ENCODE peak calls at places on chromosomes 3 and 15, in ten cellular contexts. L, P, T, G, B, I, F, N, M and S are unnamed samples.

GRCh38 chr15:69303337-69304175 is 4.8 kb downstream of the PAQR5 start:
- DNase-seq in I (no peak), G (no peak), B (no peak), N (no peak), F (no peak), T (peak), P (no peak), M (peak), L (no peak), S (no peak)

GRCh38 chr3:49124991-49125670 is 4.5 kb upstream of the USP19 start:
- DNase-seq in F (no peak), I (no peak), G (no peak), B (peak), N (no peak), T (no peak), L (no peak), P (no peak), M (no peak), S (no peak)

GRCh38 chr15:68560501-68561113 is 18.2 kb upstream of the CORO2B start:
- DNase-seq in T (no peak), P (no peak), M (no peak), N (no peak), G (no peak), I (no peak), B (no peak), F (no peak), L (no peak), S (peak)

GRCh38 chr3:124217542-124217941 is 225.6 kb upstream of the ROPN1 start:
- DNase-seq in P (peak), I (peak), F (no peak), T (peak), B (peak), L (peak), N (peak), M (peak), G (no peak), S (no peak)

GRCh38 chr15:92097473-92098178 is 244.1 kb downstream of the SLCO3A1 start:
- DNase-seq in L (peak), P (no peak), I (peak), B (peak), M (peak), F (peak), G (no peak), T (peak), N (peak), S (no peak)

GRCh38 chr3:25151497-25151896 is 276.6 kb upstream of the RARB start:
- DNase-seq in F (no peak), T (no peak), M (no peak), L (no peak), N (peak), G (no peak), P (no peak), I (no peak), B (no peak), S (no peak)

GRCh38 chr3:25429960-25430941 is 2.2 kb downstream of the RARB start:
- DNase-seq in N (no peak), B (no peak), F (no peak), I (no peak), L (no peak), M (no peak), T (no peak), G (no peak), P (no peak), S (no peak)

GRCh38 chr3:50574280-50574831 is 5.0 kb downstream of the HEMK1 start:
- DNase-seq in M (no peak), N (no peak), B (no peak), G (no peak), T (no peak), I (no peak), L (peak), P (no peak), F (no peak), S (no peak)

GRCh38 chr3:152942366-152942765 is 107.4 kb downstream of the P2RY1 start:
- DNase-seq in G (no peak), N (no peak), T (no peak), B (no peak), I (no peak), M (no peak), P (peak), L (no peak), F (no peak), S (no peak)

GRCh38 chr15:35023794-35024193 is 35.7 kb upstream of the ZNF770 start:
- DNase-seq in I (no peak), F (no peak), B (peak), M (no peak), N (no peak), P (no peak), G (no peak), T (no peak), L (no peak), S (no peak)

GRCh38 chr3:194872669-194872977 is 186.9 kb downstream of the FAM43A start:
- DNase-seq in M (peak), I (no peak), G (no peak), N (no peak), L (no peak), T (no peak), P (peak), B (no peak), F (no peak), S (no peak)

GRCh38 chr15:85408270-85408746 is 27.9 kb downstream of the AKAP13 start:
- DNase-seq in G (no peak), L (peak), F (no peak), B (peak), T (no peak), P (no peak), M (no peak), N (peak), I (no peak), S (no peak)

GRCh38 chr3:152430223-152431002 is 161.7 kb downstream of the MBNL1 start:
- DNase-seq in T (no peak), L (no peak), G (no peak), M (peak), P (no peak), N (no peak), B (no peak), F (no peak), I (no peak), S (no peak)

GRCh38 chr3:32261545-32261944 is 23.1 kb downstream of the CMTM8 start:
- DNase-seq in L (no peak), B (no peak), N (no peak), P (no peak), T (no peak), I (no peak), F (no peak), M (no peak), G (no peak), S (no peak)

GRCh38 chr3:186360779-186361178 is 1.3 kb downstream of the DGKG start:
- DNase-seq in P (no peak), T (no peak), B (peak), N (no peak), F (no peak), M (peak), I (no peak), G (no peak), L (no peak), S (no peak)

GRCh38 chr15:65660927-65661326 is 39.2 kb downstream of the SLC24A1 start:
- DNase-seq in F (no peak), M (no peak), L (no peak), G (no peak), P (no peak), B (peak), N (no peak), T (no peak), I (no peak), S (no peak)

GRCh38 chr3:61564405-61565059 is 3.2 kb downstream of the PTPRG start:
- DNase-seq in N (no peak), P (no peak), L (no peak), I (no peak), G (peak), T (no peak), B (no peak), F (no peak), M (peak), S (peak)

GRCh38 chr3:9951962-9952805 is at the start of gene PRRT3:
- DNase-seq in L (peak), N (peak), M (peak), P (no peak), T (peak), I (no peak), B (peak), G (peak), F (peak), S (no peak)

GRCh38 chr3:42533161-42533897 is 30.9 kb downstream of the VIPR1 start:
- DNase-seq in F (no peak), M (peak), G (no peak), N (no peak), L (no peak), T (no peak), P (no peak), I (no peak), B (no peak), S (no peak)

GRCh38 chr3:159748408-159748807 is 240.2 kb upstream of the IL12A start:
- DNase-seq in T (no peak), B (no peak), I (no peak), P (no peak), L (no peak), M (no peak), G (no peak), F (no peak), N (no peak), S (no peak)

GRCh38 chr15:69697913-69698312 is 245.3 kb downstream of the RPLP1 start:
- DNase-seq in T (no peak), G (no peak), B (peak), M (no peak), L (no peak), F (no peak), P (no peak), N (no peak), I (no peak), S (no peak)

GRCh38 chr3:129732200-129732876 is 125.9 kb upstream of the PLXND1 start:
- DNase-seq in G (peak), P (no peak), T (no peak), F (no peak), L (no peak), I (no peak), N (no peak), B (no peak), M (no peak), S (no peak)

GRCh38 chr3:58377750-58378149 is 45.1 kb downstream of the PXK start:
- DNase-seq in T (no peak), P (no peak), G (no peak), I (no peak), M (no peak), F (no peak), B (no peak), L (no peak), N (no peak), S (no peak)

GRCh38 chr15:48856947-48857346 is 21.0 kb upstream of the EID1 start:
- DNase-seq in I (no peak), F (no peak), B (no peak), P (peak), G (no peak), N (no peak), L (no peak), T (no peak), M (peak), S (no peak)

GRCh38 chr3:30945291-30945690 is 50.8 kb upstream of the GADL1 start:
- DNase-seq in M (no peak), T (no peak), I (no peak), B (no peak), L (no peak), G (no peak), F (no peak), P (no peak), N (no peak), S (no peak)

GRCh38 chr3:161500057-161500836 is 3.6 kb downstream of the OTOL1 start:
- DNase-seq in I (no peak), T (no peak), B (no peak), M (no peak), N (no peak), P (no peak), F (no peak), L (no peak), G (no peak), S (no peak)

GRCh38 chr3:124834723-124835718 is 52.1 kb downstream of the ITGB5 start:
- DNase-seq in P (peak), I (no peak), F (peak), L (peak), T (no peak), B (peak), N (peak), M (peak), G (peak), S (peak)

GRCh38 chr3:194254032-194254431 is 97.1 kb downstream of the CPN2 start:
- DNase-seq in P (no peak), G (no peak), N (no peak), F (no peak), T (no peak), B (no peak), I (no peak), L (no peak), M (no peak), S (no peak)

GRCh38 chr15:101618861-101619614 is 33.1 kb downstream of the TM2D3 start:
- DNase-seq in F (no peak), N (no peak), G (no peak), M (no peak), L (no peak), B (no peak), T (peak), I (no peak), P (no peak), S (no peak)

GRCh38 chr15:77865701-77866100 is 211.8 kb downstream of the TBC1D2B start:
- DNase-seq in P (no peak), F (no peak), I (no peak), N (no peak), B (no peak), T (no peak), L (no peak), G (no peak), M (no peak), S (peak)

GRCh38 chr3:49650177-49650576 is 24.0 kb upstream of the APEH start:
- DNase-seq in I (no peak), B (no peak), M (no peak), N (no peak), G (no peak), L (no peak), F (no peak), P (no peak), T (no peak), S (no peak)

GRCh38 chr3:15347737-15348110 is 15.3 kb upstream of the SH3BP5 start:
- DNase-seq in F (no peak), L (no peak), N (no peak), B (no peak), M (no peak), P (no peak), T (no peak), I (no peak), G (no peak), S (no peak)

GRCh38 chr3:123053107-123053506 is 13.7 kb upstream of the PDIA5 start:
- DNase-seq in L (no peak), T (no peak), N (no peak), F (no peak), G (no peak), P (no peak), M (no peak), I (no peak), B (no peak), S (no peak)

GRCh38 chr3:185561374-185561943 is 9.1 kb upstream of the LIPH start:
- DNase-seq in G (no peak), M (no peak), P (no peak), L (no peak), F (no peak), B (peak), N (no peak), T (no peak), I (no peak), S (no peak)

GRCh38 chr3:184039414-184039813 is 7.9 kb downstream of the HTR3D start:
- DNase-seq in N (no peak), L (no peak), P (no peak), M (no peak), T (no peak), B (no peak), G (no peak), I (no peak), F (no peak), S (no peak)

GRCh38 chr3:11719406-11720219 is 75.9 kb upstream of the VGLL4 start:
- DNase-seq in L (peak), G (peak), M (peak), B (no peak), F (peak), T (peak), N (peak), I (no peak), P (no peak), S (peak)